ENCODE peak calls at places on chromosomes 12 and 14, in four cellular contexts. M is activated naive CD4-positive, alpha-beta T cell; E is ovary; W is mucosa of descending colon. S is an unnamed sample.

GRCh38 chr14:68208218-68208617 is 388.6 kb downstream of the RAD51B start:
- DNase-seq in W (no peak), E (no peak), M (no peak), S (no peak)

GRCh38 chr14:70378687-70379086 is 19.2 kb upstream of the COX16 start:
- DNase-seq in E (no peak), M (no peak), W (no peak), S (no peak)

GRCh38 chr12:9319842-9320173 is 111.6 kb upstream of the PZP start:
- DNase-seq in W (no peak), E (no peak), M (no peak), S (no peak)

GRCh38 chr12:131061041-131061806 is 107.5 kb downstream of the ADGRD1 start:
- DNase-seq in W (peak; percentile 19), E (no peak), M (no peak), S (no peak)

GRCh38 chr12:106049105-106049504 is 89.6 kb downstream of the NUAK1 start:
- DNase-seq in E (no peak), W (no peak), M (no peak), S (no peak)

GRCh38 chr12:94832105-94832504 is 171.4 kb downstream of the NDUFA12 start:
- DNase-seq in M (no peak), E (no peak), W (no peak), S (no peak)

GRCh38 chr14:81655423-81656314 is 122.0 kb upstream of the SEL1L start:
- DNase-seq in M (no peak), W (no peak), E (peak; percentile 47), S (no peak)

GRCh38 chr12:18165422-18165871 is 75.5 kb upstream of the RERGL start:
- DNase-seq in W (no peak), E (no peak), M (no peak), S (no peak)

GRCh38 chr14:72563676-72564075 is 330.2 kb downstream of the DPF3 start:
- DNase-seq in E (no peak), M (no peak), W (no peak), S (no peak)

GRCh38 chr14:53621986-53622385 is 334.6 kb downstream of the BMP4 start:
- DNase-seq in E (no peak), M (no peak), W (no peak), S (no peak)

GRCh38 chr14:99884834-99885648 is 91.8 kb downstream of the EML1 start:
- DNase-seq in M (no peak), E (no peak), W (no peak), S (no peak)

GRCh38 chr12:38811814-38812356 is 93.5 kb downstream of the CPNE8 start:
- DNase-seq in M (no peak), E (no peak), W (no peak), S (no peak)

GRCh38 chr12:132847363-132848356 is 19.0 kb upstream of the GOLGA3 start:
- DNase-seq in E (no peak), M (no peak), W (no peak), S (no peak)

GRCh38 chr12:38956337-38956736 is 50.9 kb upstream of the CPNE8 start:
- DNase-seq in W (no peak), E (no peak), M (no peak), S (no peak)

GRCh38 chr14:71231521-71232393 is 324.5 kb downstream of the PCNX1 start:
- DNase-seq in E (no peak), M (no peak), W (no peak), S (no peak)

GRCh38 chr12:120065472-120065871 is 51.1 kb downstream of the RAB35 start:
- DNase-seq in M (no peak), W (no peak), E (no peak), S (no peak)

GRCh38 chr14:105108516-105108864 is 43.3 kb upstream of the GPR132 start:
- DNase-seq in W (no peak), E (no peak), M (no peak), S (no peak)

GRCh38 chr14:68274722-68275121 is 455.1 kb downstream of the RAD51B start:
- DNase-seq in W (no peak), E (no peak), M (no peak), S (no peak)

GRCh38 chr14:37973031-37973908 is 234.4 kb upstream of the SSTR1 start:
- DNase-seq in M (no peak), W (no peak), E (no peak), S (no peak)

GRCh38 chr12:12439636-12440035 is 82.8 kb downstream of the BORCS5 start:
- DNase-seq in M (no peak), E (no peak), W (peak; percentile 46), S (no peak)

GRCh38 chr12:95208678-95209077 is 8.6 kb downstream of the FGD6 start:
- DNase-seq in W (no peak), M (no peak), E (no peak), S (no peak)

GRCh38 chr12:16299403-16299802 is 21.9 kb upstream of the SLC15A5 start:
- DNase-seq in W (no peak), E (no peak), M (no peak), S (no peak)

GRCh38 chr12:122086088-122086487 is 7.5 kb downstream of the MLXIP start:
- DNase-seq in E (peak; percentile 3), M (no peak), W (no peak), S (no peak)

GRCh38 chr12:52044284-52044983 is 6.8 kb upstream of the NR4A1 start:
- DNase-seq in M (no peak), E (peak; percentile 96), W (no peak), S (no peak)

GRCh38 chr14:83053022-83053710 is 1519.5 kb upstream of the SEL1L start:
- DNase-seq in E (no peak), M (no peak), W (no peak), S (no peak)

GRCh38 chr12:123681605-123682004 is 10.7 kb downstream of the TCTN2 start:
- DNase-seq in W (no peak), E (no peak), M (no peak), S (no peak)

GRCh38 chr12:124539084-124540041 is 28.0 kb downstream of the NCOR2 start:
- DNase-seq in M (no peak), E (no peak), W (no peak), S (no peak)

GRCh38 chr12:122051231-122051876 is 27.2 kb upstream of the MLXIP start:
- DNase-seq in M (no peak), W (no peak), E (peak; percentile 70), S (no peak)

GRCh38 chr12:123253606-123254459 is 17.8 kb downstream of the CDK2AP1 start:
- DNase-seq in W (no peak), E (no peak), M (no peak), S (no peak)

GRCh38 chr12:89206375-89206774 is 145.9 kb downstream of the DUSP6 start:
- DNase-seq in W (no peak), M (no peak), E (no peak), S (no peak)

GRCh38 chr12:13234045-13234641 is 37.6 kb downstream of the EMP1 start:
- DNase-seq in W (no peak), E (no peak), M (no peak), S (no peak)

GRCh38 chr14:101821528-101821927 is 60.0 kb downstream of the PPP2R5C start:
- DNase-seq in M (no peak), W (no peak), E (no peak), S (no peak)

GRCh38 chr14:93927746-93928145 is 602 bp downstream of the FAM181A start:
- DNase-seq in W (no peak), E (no peak), M (no peak), S (no peak)

GRCh38 chr12:31647106-31647505 is 12.4 kb upstream of the ETFBKMT start:
- DNase-seq in M (no peak), E (no peak), W (no peak), S (no peak)

GRCh38 chr12:68042212-68042699 is 53.0 kb downstream of the IFNG-AS1 start:
- DNase-seq in W (no peak), E (no peak), M (no peak), S (no peak)

GRCh38 chr12:40375076-40375475 is 150.3 kb downstream of the LRRK2 start:
- DNase-seq in E (no peak), M (no peak), W (no peak), S (no peak)

GRCh38 chr12:8590842-8591545 is 21.7 kb downstream of the AICDA start:
- DNase-seq in E (no peak), M (no peak), W (no peak), S (no peak)

S was measured in GOT3.